ENCODE peak calls at places on chromosomes 7 and 10, in eight cellular contexts. S, Y, C, U, R, D, O and J are unnamed samples.
A peak's percentile ranks its signal among the peaks of the same experiment; 100 is the strongest.

GRCh38 chr7:138891446-138891810 is 89.8 kb downstream of the KIAA1549 start:
- DNase-seq in U (no peak), R (no peak), D (no peak), O (no peak), Y (no peak), S (no peak), C (no peak), J (peak; percentile 53)

GRCh38 chr10:126278846-126279245 is 109.4 kb downstream of the ADAM12 start:
- DNase-seq in O (no peak), S (no peak), Y (no peak), C (no peak), U (no peak), D (no peak), R (no peak), J (no peak)

GRCh38 chr7:93622036-93622714 is 47.7 kb upstream of the CALCR start:
- DNase-seq in R (peak; percentile 57), U (peak; percentile 0), S (no peak), D (peak; percentile 3), C (peak; percentile 37), Y (peak; percentile 32), O (no peak), J (no peak)

GRCh38 chr7:45203947-45204445 is 46.4 kb downstream of the RAMP3 start:
- DNase-seq in O (no peak), Y (peak; percentile 69), R (no peak), D (no peak), C (no peak), S (no peak), U (no peak), J (peak; percentile 12)

GRCh38 chr7:78225534-78225933 is 427.0 kb downstream of the PHTF2 start:
- DNase-seq in D (no peak), U (no peak), S (no peak), O (no peak), Y (no peak), C (no peak), R (no peak), J (no peak)

GRCh38 chr7:30977222-30977621 is 13.5 kb downstream of the GHRHR start:
- DNase-seq in U (no peak), Y (no peak), D (no peak), O (no peak), R (no peak), C (no peak), S (no peak), J (no peak)

GRCh38 chr10:132248455-132249231 is 59.1 kb downstream of the STK32C start:
- DNase-seq in O (no peak), U (peak; percentile 12), Y (no peak), C (no peak), R (peak; percentile 80), S (peak; percentile 51), D (peak; percentile 98), J (no peak)

GRCh38 chr7:91876391-91877133 is 3.9 kb downstream of the MTERF1 start:
- DNase-seq in Y (no peak), R (no peak), D (no peak), U (no peak), O (no peak), C (no peak), S (no peak), J (no peak)

GRCh38 chr7:127231415-127231814 is 21.3 kb downstream of the GRM8 start:
- DNase-seq in D (no peak), S (no peak), R (no peak), C (no peak), Y (no peak), U (no peak), O (no peak), J (no peak)

GRCh38 chr7:75906991-75907667 is 7.8 kb upstream of the POR start:
- DNase-seq in S (no peak), C (no peak), O (no peak), D (peak; percentile 49), Y (no peak), U (no peak), R (no peak), J (no peak)

GRCh38 chr7:87312215-87312865 is 33.1 kb upstream of the CROT start:
- DNase-seq in S (peak; percentile 66), R (peak; percentile 64), O (no peak), C (peak; percentile 46), Y (peak; percentile 76), D (peak; percentile 44), U (peak; percentile 43), J (peak; percentile 9)

GRCh38 chr10:23402856-23403255 is 36.0 kb upstream of the OTUD1 start:
- DNase-seq in Y (no peak), C (no peak), U (no peak), O (no peak), S (no peak), R (no peak), D (no peak), J (no peak)

GRCh38 chr7:108686494-108686893 is 116.8 kb downstream of the DNAJB9 start:
- DNase-seq in U (no peak), D (no peak), R (no peak), C (no peak), Y (no peak), S (no peak), O (no peak), J (no peak)

GRCh38 chr10:81733547-81733946 is 141.4 kb upstream of the NRG3 start:
- DNase-seq in D (no peak), Y (no peak), O (no peak), C (no peak), U (no peak), R (no peak), S (no peak), J (no peak)

GRCh38 chr10:34319197-34319846 is 495.8 kb downstream of the PARD3 start:
- DNase-seq in C (peak; percentile 85), R (no peak), S (no peak), D (no peak), Y (no peak), O (no peak), U (no peak), J (peak; percentile 73)

GRCh38 chr7:149097088-149097487 is 6.6 kb upstream of the ZNF786 start:
- DNase-seq in O (no peak), R (no peak), D (no peak), S (no peak), U (no peak), C (no peak), Y (no peak), J (no peak)

GRCh38 chr7:139647812-139648616 is 124.5 kb downstream of the CLEC2L start:
- DNase-seq in Y (peak; percentile 61), R (no peak), U (no peak), S (no peak), C (peak; percentile 26), O (no peak), D (no peak), J (no peak)

GRCh38 chr7:73827568-73828106 is 3.2 kb upstream of the CLDN4 start:
- DNase-seq in C (no peak), S (no peak), O (peak; percentile 85), R (no peak), Y (no peak), D (no peak), U (no peak), J (no peak)

GRCh38 chr10:31508882-31509281 is 189.9 kb downstream of the ZEB1 start:
- DNase-seq in S (no peak), Y (no peak), O (no peak), R (no peak), C (peak; percentile 42), D (no peak), U (no peak), J (no peak)